ENCODE peak calls at places on chromosomes 5 and 9, in four cellular contexts. D, Q, R and V are unnamed samples.

GRCh38 chr9:97985058-97985861 is 2.1 kb downstream of the ANP32B start:
- DNase-seq in D (no peak), Q (peak), R (peak), V (peak)

GRCh38 chr5:117982691-117983090 is 1005.7 kb downstream of the DTWD2 start:
- DNase-seq in D (no peak), Q (no peak), R (no peak), V (peak)

GRCh38 chr5:142669479-142669878 is 16.4 kb downstream of the FGF1 start:
- DNase-seq in D (no peak), Q (no peak), R (no peak), V (peak)

GRCh38 chr9:652896-653295 is 188.6 kb upstream of the DMRT1 start:
- DNase-seq in D (no peak), Q (no peak), R (peak), V (peak)

GRCh38 chr5:77232959-77233358 is 22.5 kb downstream of the PDE8B start:
- DNase-seq in D (no peak), Q (no peak), R (no peak), V (no peak)

GRCh38 chr9:137763271-137763955 is 114.2 kb upstream of the CACNA1B start:
- DNase-seq in D (peak), Q (no peak), R (no peak), V (no peak)

GRCh38 chr9:128020692-128021091 is 39.9 kb upstream of the EEIG1 start:
- DNase-seq in D (no peak), Q (no peak), R (no peak), V (peak)

GRCh38 chr5:150516011-150516410 is 8.1 kb downstream of the NDST1 start:
- DNase-seq in D (no peak), Q (no peak), R (peak), V (peak)

GRCh38 chr5:142171270-142171669 is 62.7 kb downstream of the NDFIP1 start:
- DNase-seq in D (no peak), Q (no peak), R (no peak), V (no peak)

GRCh38 chr9:130196643-130197042 is 24.4 kb downstream of the NCS1 start:
- DNase-seq in D (peak), Q (no peak), R (no peak), V (no peak)

GRCh38 chr9:92048924-92049625 is 66.1 kb downstream of the SPTLC1 start:
- DNase-seq in D (no peak), Q (no peak), R (no peak), V (no peak)

GRCh38 chr5:67363195-67363594 is 166.6 kb upstream of the CD180 start:
- DNase-seq in D (no peak), Q (no peak), R (no peak), V (no peak)

GRCh38 chr5:92518318-92518913 is 1062.6 kb downstream of the NR2F1-AS1 start:
- DNase-seq in D (no peak), Q (no peak), R (no peak), V (peak)

GRCh38 chr5:135635471-135635870 is 56.7 kb upstream of the CXCL14 start:
- DNase-seq in D (no peak), Q (no peak), R (no peak), V (no peak)

GRCh38 chr5:135999396-136000139 is 29.2 kb upstream of the TGFBI start:
- DNase-seq in D (no peak), Q (no peak), R (no peak), V (no peak)

GRCh38 chr5:59038169-59039002 is 455.5 kb downstream of the RAB3C start:
- DNase-seq in D (no peak), Q (no peak), R (no peak), V (peak)

GRCh38 chr5:125198270-125198974 is 452.0 kb upstream of the ZNF608 start:
- DNase-seq in D (peak), Q (no peak), R (peak), V (peak)

GRCh38 chr5:92409131-92409530 is 1026.0 kb upstream of the ARRDC3 start:
- DNase-seq in D (no peak), Q (no peak), R (no peak), V (no peak)

GRCh38 chr5:172802585-172803176 is 31.4 kb upstream of the ERGIC1 start:
- DNase-seq in D (no peak), Q (no peak), R (no peak), V (peak)

GRCh38 chr5:179115845-179116524 is 55.8 kb downstream of the ZNF354C start:
- DNase-seq in D (no peak), Q (no peak), R (no peak), V (no peak)

GRCh38 chr9:16728128-16728505 is 142.4 kb downstream of the BNC2 start:
- DNase-seq in D (no peak), Q (no peak), R (no peak), V (no peak)

GRCh38 chr5:175485631-175486030 is 7.3 kb downstream of the SFXN1 start:
- DNase-seq in D (no peak), Q (no peak), R (no peak), V (no peak)

GRCh38 chr9:73080110-73080683 is 71.5 kb upstream of the ANXA1 start:
- DNase-seq in D (no peak), Q (no peak), R (no peak), V (peak)

GRCh38 chr5:135130526-135131215 is 96.6 kb upstream of the PITX1 start:
- DNase-seq in D (no peak), Q (no peak), R (no peak), V (no peak)

GRCh38 chr5:10521466-10522223 is 42.2 kb upstream of the ANKRD33B start:
- DNase-seq in D (no peak), Q (no peak), R (no peak), V (peak)

GRCh38 chr5:135203593-135204036 is 169.6 kb upstream of the PITX1 start:
- DNase-seq in D (no peak), Q (no peak), R (no peak), V (peak)

GRCh38 chr5:93620487-93621339 is 37.7 kb downstream of the NR2F1 start:
- DNase-seq in D (peak), Q (no peak), R (peak), V (peak)